ENCODE peak calls at places on chromosomes 7 and 10, in five cellular contexts. N is mucosa of descending colon, P is cardiac muscle cell, H is psoas muscle, A is AG10803. X is an unnamed sample.

GRCh38 chr7:127632276-127632910 is 14.5 kb upstream of the PAX4 start:
- DNase-seq in N (no peak), P (peak; percentile 49), H (no peak), A (peak; percentile 97), X (no peak)

GRCh38 chr10:119441151-119441821 is 101.2 kb downstream of the RGS10 start:
- DNase-seq in N (peak; percentile 25), P (peak; percentile 95), H (peak; percentile 71), A (peak; percentile 96), X (no peak)

GRCh38 chr7:106534271-106534846 is 126.6 kb downstream of the CCDC71L start:
- DNase-seq in N (no peak), P (no peak), H (no peak), A (no peak), X (no peak)

GRCh38 chr10:31864834-31865518 is 63.7 kb downstream of the ARHGAP12 start:
- DNase-seq in N (no peak), P (peak; percentile 15), H (no peak), A (no peak), X (no peak)

GRCh38 chr10:67779455-67780205 is 58.4 kb downstream of the DNAJC12 start:
- DNase-seq in N (no peak), P (peak; percentile 93), H (no peak), A (peak; percentile 79), X (no peak)

GRCh38 chr7:82166666-82167065 is 276.9 kb downstream of the CACNA2D1 start:
- DNase-seq in N (no peak), P (peak; percentile 21), H (no peak), A (no peak), X (no peak)

GRCh38 chr10:44180321-44181154 is 204.4 kb downstream of the CXCL12 start:
- DNase-seq in N (no peak), P (peak; percentile 92), H (peak; percentile 80), A (peak; percentile 99), X (no peak)

GRCh38 chr10:44958196-44958896 is 1.3 kb upstream of the RASSF4 start:
- DNase-seq in N (no peak), P (peak; percentile 58), H (no peak), A (peak; percentile 46), X (no peak)

GRCh38 chr7:46835556-46835955 is 746.4 kb downstream of the TNS3 start:
- DNase-seq in N (no peak), P (peak; percentile 25), H (no peak), A (no peak), X (no peak)

GRCh38 chr7:49400891-49401550 is 372.4 kb upstream of the VWC2 start:
- DNase-seq in N (no peak), P (no peak), H (no peak), A (no peak), X (peak; percentile 28)

GRCh38 chr7:117045927-117046710 is 92.8 kb downstream of the ST7 start:
- DNase-seq in N (no peak), P (no peak), H (no peak), A (no peak), X (no peak)

GRCh38 chr7:77441046-77441445 is 24.9 kb upstream of the GSAP start:
- DNase-seq in N (no peak), P (no peak), H (no peak), A (no peak), X (no peak)

GRCh38 chr7:7966141-7966734 is 2.4 kb upstream of the GLCCI1 start:
- DNase-seq in N (no peak), P (no peak), H (no peak), A (no peak), X (no peak)

GRCh38 chr7:16396766-16397496 is 24.4 kb downstream of the CRPPA start:
- DNase-seq in N (no peak), P (peak; percentile 9), H (no peak), A (no peak), X (no peak)

GRCh38 chr10:22816298-22816653 is 101.9 kb upstream of the PIP4K2A start:
- DNase-seq in N (no peak), P (peak; percentile 85), H (no peak), A (peak; percentile 92), X (peak; percentile 83)

GRCh38 chr10:63719174-63719856 is 198.1 kb downstream of the REEP3 start:
- DNase-seq in N (no peak), P (no peak), H (no peak), A (no peak), X (no peak)

GRCh38 chr10:123995461-123996131 is 97.8 kb downstream of the CHST15 start:
- DNase-seq in N (peak; percentile 53), P (peak; percentile 87), H (peak; percentile 63), A (peak; percentile 81), X (peak; percentile 66)

GRCh38 chr10:17918187-17918903 is 33.4 kb upstream of the SLC39A12 start:
- DNase-seq in N (no peak), P (no peak), H (no peak), A (no peak), X (no peak)

GRCh38 chr10:126205482-126206210 is 182.6 kb downstream of the ADAM12 start:
- DNase-seq in N (no peak), P (no peak), H (no peak), A (no peak), X (no peak)

GRCh38 chr10:126014309-126014708 is 117.9 kb downstream of the FANK1 start:
- DNase-seq in N (no peak), P (peak; percentile 50), H (no peak), A (peak; percentile 73), X (peak; percentile 86)

GRCh38 chr10:72688208-72688651 is 3.7 kb upstream of the MCU start:
- DNase-seq in N (no peak), P (peak; percentile 82), H (no peak), A (peak; percentile 70), X (peak; percentile 96)

GRCh38 chr10:46285300-46285699 is 1.5 kb upstream of the ANTXRL start:
- DNase-seq in N (no peak), P (no peak), H (no peak), A (no peak), X (no peak)

GRCh38 chr7:155893664-155894063 is 81.4 kb upstream of the SHH start:
- DNase-seq in N (no peak), P (no peak), H (no peak), A (no peak), X (no peak)

GRCh38 chr10:615583-616152 is 73.8 kb downstream of the DIP2C start:
- DNase-seq in N (peak; percentile 16), P (peak; percentile 70), H (no peak), A (peak; percentile 94), X (no peak)

GRCh38 chr7:24980695-24981543 is 941 bp upstream of the OSBPL3 start:
- DNase-seq in N (peak; percentile 59), P (peak; percentile 43), H (no peak), A (peak; percentile 50), X (no peak)

GRCh38 chr10:24645022-24645421 is 78.7 kb downstream of the ARHGAP21 start:
- DNase-seq in N (no peak), P (no peak), H (no peak), A (no peak), X (no peak)

GRCh38 chr10:22042557-22043326 is 39.2 kb upstream of the DNAJC1 start:
- DNase-seq in N (no peak), P (peak; percentile 46), H (no peak), A (no peak), X (no peak)

DNA sequence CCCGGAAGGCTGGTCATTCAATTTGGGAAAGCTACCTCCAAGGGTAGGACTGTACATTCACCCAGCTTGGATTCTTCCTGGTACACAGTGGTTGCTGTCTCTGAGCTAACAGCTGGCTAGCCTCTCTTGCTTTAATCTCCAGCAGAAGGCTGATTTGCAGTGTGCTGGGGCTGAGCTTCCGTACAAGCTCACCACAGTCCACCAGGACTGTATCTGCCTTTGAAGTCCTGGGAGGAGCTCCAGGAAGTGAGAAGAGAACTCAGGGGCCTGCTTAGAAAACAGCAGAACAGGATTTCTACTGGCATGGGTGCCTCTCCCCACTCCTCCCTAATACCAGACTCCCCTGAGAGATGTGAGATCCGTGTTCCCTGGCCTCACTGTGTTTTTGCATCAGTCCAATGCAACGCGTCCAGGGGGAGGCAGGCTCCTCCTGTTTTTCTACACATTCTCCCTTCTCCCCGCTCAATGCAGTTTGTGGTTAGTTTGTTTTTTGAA is 6.6 kb downstream of the AFAP1L2 start:
- DNase-seq in N (no peak), P (peak; percentile 76), H (no peak), A (peak; percentile 25), X (no peak)
- H3K4me3 ChIP-seq in N (no peak overlapping the region), P (no peak overlapping the region), H (no peak overlapping the region), A (peak overlapping the region; percentile 15), X (no peak overlapping the region)

DNA sequence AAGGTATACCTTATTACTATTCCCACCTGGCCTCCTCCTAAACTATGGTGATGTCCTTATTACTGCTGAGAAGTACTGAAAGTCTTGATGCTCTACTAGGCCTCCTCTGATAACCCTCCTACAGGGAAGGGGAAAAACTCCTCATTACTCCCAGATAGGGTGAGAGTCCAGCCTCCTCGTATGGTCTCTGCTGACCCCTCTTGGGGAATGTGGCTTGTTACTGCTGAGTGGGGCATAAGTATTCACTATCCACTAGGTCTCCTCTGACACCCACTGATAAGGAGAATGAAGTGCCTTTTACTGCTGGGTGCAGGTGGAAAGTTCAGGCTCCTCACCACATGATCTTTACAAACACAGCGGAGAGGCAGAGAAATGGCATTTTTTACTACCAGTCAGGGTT is 222.9 kb downstream of the CHRM2 start:
- DNase-seq in N (no peak), P (peak; percentile 50), H (no peak), A (no peak), X (no peak)
- TF ChIP-seq CTCF in N (no peak), P (peak; percentile 46), H (no peak), A (peak; percentile 26), X (no peak)

GRCh38 chr7:28020302-28020940 is 160.2 kb downstream of the JAZF1 start:
- DNase-seq in N (peak; percentile 61), P (peak; percentile 90), H (peak; percentile 77), A (peak; percentile 82), X (peak; percentile 49)
- H3K4me3 ChIP-seq in N (no peak overlapping the region), P (no peak overlapping the region), H (no peak overlapping the region), A (no peak overlapping the region), X (no peak overlapping the region)

GRCh38 chr7:95917622-95918021 is 145.3 kb downstream of the DYNC1I1 start:
- DNase-seq in N (no peak), P (no peak), H (no peak), A (no peak), X (no peak)

GRCh38 chr7:95921543-95921942 is 149.2 kb downstream of the DYNC1I1 start:
- DNase-seq in N (no peak), P (no peak), H (no peak), A (peak; percentile 39), X (no peak)

GRCh38 chr7:95922191-95922590 is 149.8 kb downstream of the DYNC1I1 start:
- DNase-seq in N (no peak), P (no peak), H (no peak), A (peak; percentile 49), X (no peak)

GRCh38 chr7:95916573-95917371 is 144.4 kb downstream of the DYNC1I1 start:
- DNase-seq in N (peak; percentile 75), P (peak; percentile 74), H (peak; percentile 80), A (peak; percentile 60), X (peak; percentile 12)

GRCh38 chr7:95919574-95919973 is 147.2 kb downstream of the DYNC1I1 start:
- DNase-seq in N (no peak), P (no peak), H (no peak), A (no peak), X (no peak)
- TF ChIP-seq CTCF in N (no peak), P (no peak), H (no peak), A (peak; percentile 30), X (no peak)

DNA sequence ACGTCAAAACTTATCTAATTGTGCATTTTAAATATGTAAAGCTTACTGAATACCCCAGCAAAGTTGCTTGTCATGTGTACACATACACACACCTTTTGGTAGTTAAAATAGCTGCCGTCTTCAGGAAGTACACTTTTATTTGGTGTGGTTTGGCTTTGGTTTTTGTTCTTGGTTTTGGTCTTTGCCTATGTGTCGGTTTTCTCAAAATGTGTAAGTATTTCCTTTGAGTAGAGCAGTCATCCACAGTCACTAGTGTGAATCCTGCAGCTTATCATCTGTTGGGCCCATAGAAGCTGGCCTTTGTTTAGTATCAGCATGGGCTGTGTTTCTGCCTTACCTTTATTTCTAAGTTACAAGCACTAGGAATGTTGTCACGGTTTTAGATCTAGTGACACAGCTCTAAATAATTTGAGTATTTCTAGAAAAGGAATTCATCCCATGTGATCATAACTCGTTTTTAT is 35.3 kb downstream of the NET1 start:
- DNase-seq in N (no peak), P (no peak), H (no peak), A (no peak), X (no peak)
- H3K4me3 ChIP-seq in N (peak overlapping the region; percentile 40), P (peak overlapping the region; percentile 44), H (peak overlapping the region; percentile 69), A (peak overlapping the region; percentile 68), X (peak overlapping the region; percentile 87)

X was measured in kidney epithelial cell.